ENCODE peak calls at places on chromosomes 4 and X, in four cellular contexts. One of them, this sample, is unnamed.
A peak's percentile ranks its signal among the peaks of the same experiment; 100 is the strongest.

GRCh38 chrX:37993857-37994619 is 12.3 kb upstream of the SYTL5 start:
- DNase-seq in LNCaP clone FGC: peak; percentile 62
- DNase-seq in stimulated activated CD4-positive, alpha-beta T cell treated with anti-CD3 and anti-CD28 coated beads, Interleukin-4, amount 100 ng/mL, for 48 hours: no peak
- DNase-seq in heart left ventricle: no peak
- DNase-seq in this sample: peak; percentile 95

GRCh38 chr4:38948551-38948950 is 80.9 kb downstream of the FAM114A1 start:
- DNase-seq in LNCaP clone FGC: no peak
- DNase-seq in stimulated activated CD4-positive, alpha-beta T cell treated with anti-CD3 and anti-CD28 coated beads, Interleukin-4, amount 100 ng/mL, for 48 hours: no peak
- DNase-seq in heart left ventricle: no peak
- DNase-seq in this sample: no peak

GRCh38 chrX:20481632-20482031 is 214.9 kb upstream of the RPS6KA3 start:
- DNase-seq in LNCaP clone FGC: no peak
- DNase-seq in stimulated activated CD4-positive, alpha-beta T cell treated with anti-CD3 and anti-CD28 coated beads, Interleukin-4, amount 100 ng/mL, for 48 hours: no peak
- DNase-seq in heart left ventricle: no peak
- DNase-seq in this sample: no peak

GRCh38 chr4:14887842-14888433 is 114.3 kb upstream of the CPEB2 start:
- DNase-seq in LNCaP clone FGC: no peak
- DNase-seq in stimulated activated CD4-positive, alpha-beta T cell treated with anti-CD3 and anti-CD28 coated beads, Interleukin-4, amount 100 ng/mL, for 48 hours: no peak
- DNase-seq in heart left ventricle: no peak
- DNase-seq in this sample: no peak

GRCh38 chr4:25949166-25949748 is 35.2 kb downstream of the SMIM20 start:
- DNase-seq in LNCaP clone FGC: peak; percentile 10
- DNase-seq in stimulated activated CD4-positive, alpha-beta T cell treated with anti-CD3 and anti-CD28 coated beads, Interleukin-4, amount 100 ng/mL, for 48 hours: no peak
- DNase-seq in heart left ventricle: no peak
- DNase-seq in this sample: peak; percentile 74

GRCh38 chr4:2691313-2691712 is 64.8 kb downstream of the TNIP2 start:
- DNase-seq in LNCaP clone FGC: no peak
- DNase-seq in stimulated activated CD4-positive, alpha-beta T cell treated with anti-CD3 and anti-CD28 coated beads, Interleukin-4, amount 100 ng/mL, for 48 hours: no peak
- DNase-seq in heart left ventricle: no peak
- DNase-seq in this sample: no peak

GRCh38 chr4:165207431-165208321 is at the start of gene KLHL2:
- DNase-seq in LNCaP clone FGC: no peak
- DNase-seq in stimulated activated CD4-positive, alpha-beta T cell treated with anti-CD3 and anti-CD28 coated beads, Interleukin-4, amount 100 ng/mL, for 48 hours: peak; percentile 51
- DNase-seq in heart left ventricle: peak; percentile 86
- DNase-seq in this sample: peak; percentile 71

GRCh38 chr4:75391489-75392166 is 122.6 kb downstream of the RCHY1 start:
- DNase-seq in LNCaP clone FGC: no peak
- DNase-seq in stimulated activated CD4-positive, alpha-beta T cell treated with anti-CD3 and anti-CD28 coated beads, Interleukin-4, amount 100 ng/mL, for 48 hours: no peak
- DNase-seq in heart left ventricle: no peak
- DNase-seq in this sample: no peak

GRCh38 chrX:153908219-153908875 is 3.9 kb downstream of the AVPR2 start:
- DNase-seq in LNCaP clone FGC: no peak
- DNase-seq in stimulated activated CD4-positive, alpha-beta T cell treated with anti-CD3 and anti-CD28 coated beads, Interleukin-4, amount 100 ng/mL, for 48 hours: no peak
- DNase-seq in heart left ventricle: no peak
- DNase-seq in this sample: no peak

GRCh38 chr4:37415845-37416369 is 171.4 kb downstream of the NWD2 start:
- DNase-seq in LNCaP clone FGC: no peak
- DNase-seq in stimulated activated CD4-positive, alpha-beta T cell treated with anti-CD3 and anti-CD28 coated beads, Interleukin-4, amount 100 ng/mL, for 48 hours: no peak
- DNase-seq in heart left ventricle: no peak
- DNase-seq in this sample: no peak

GRCh38 chr4:98232202-98232601 is 29.0 kb upstream of the RAP1GDS1 start:
- DNase-seq in LNCaP clone FGC: no peak
- DNase-seq in stimulated activated CD4-positive, alpha-beta T cell treated with anti-CD3 and anti-CD28 coated beads, Interleukin-4, amount 100 ng/mL, for 48 hours: no peak
- DNase-seq in heart left ventricle: no peak
- DNase-seq in this sample: no peak

GRCh38 chr4:56149601-56150000 is 200.9 kb downstream of the CEP135 start:
- DNase-seq in LNCaP clone FGC: no peak
- DNase-seq in stimulated activated CD4-positive, alpha-beta T cell treated with anti-CD3 and anti-CD28 coated beads, Interleukin-4, amount 100 ng/mL, for 48 hours: no peak
- DNase-seq in heart left ventricle: no peak
- DNase-seq in this sample: no peak

GRCh38 chrX:110123331-110123782 is 120.4 kb downstream of the TMEM164 start:
- DNase-seq in LNCaP clone FGC: no peak
- DNase-seq in stimulated activated CD4-positive, alpha-beta T cell treated with anti-CD3 and anti-CD28 coated beads, Interleukin-4, amount 100 ng/mL, for 48 hours: no peak
- DNase-seq in heart left ventricle: no peak
- DNase-seq in this sample: no peak

GRCh38 chrX:109186939-109187338 is 294.9 kb downstream of the GUCY2F start:
- DNase-seq in LNCaP clone FGC: no peak
- DNase-seq in stimulated activated CD4-positive, alpha-beta T cell treated with anti-CD3 and anti-CD28 coated beads, Interleukin-4, amount 100 ng/mL, for 48 hours: no peak
- DNase-seq in heart left ventricle: no peak
- DNase-seq in this sample: no peak

GRCh38 chrX:130669233-130669632 is 233.8 kb downstream of the ENOX2 start:
- DNase-seq in LNCaP clone FGC: no peak
- DNase-seq in stimulated activated CD4-positive, alpha-beta T cell treated with anti-CD3 and anti-CD28 coated beads, Interleukin-4, amount 100 ng/mL, for 48 hours: no peak
- DNase-seq in heart left ventricle: no peak
- DNase-seq in this sample: no peak

GRCh38 chr4:37928896-37929537 is 31.2 kb upstream of the PTTG2 start:
- DNase-seq in LNCaP clone FGC: no peak
- DNase-seq in stimulated activated CD4-positive, alpha-beta T cell treated with anti-CD3 and anti-CD28 coated beads, Interleukin-4, amount 100 ng/mL, for 48 hours: no peak
- DNase-seq in heart left ventricle: no peak
- DNase-seq in this sample: no peak

GRCh38 chr4:37827030-37827705 is 682 bp downstream of the PGM2 start:
- DNase-seq in LNCaP clone FGC: peak; percentile 56
- DNase-seq in stimulated activated CD4-positive, alpha-beta T cell treated with anti-CD3 and anti-CD28 coated beads, Interleukin-4, amount 100 ng/mL, for 48 hours: peak; percentile 4
- DNase-seq in heart left ventricle: no peak
- DNase-seq in this sample: no peak

GRCh38 chrX:68650491-68650890 is 3.0 kb downstream of the STARD8 start:
- DNase-seq in LNCaP clone FGC: no peak
- DNase-seq in stimulated activated CD4-positive, alpha-beta T cell treated with anti-CD3 and anti-CD28 coated beads, Interleukin-4, amount 100 ng/mL, for 48 hours: no peak
- DNase-seq in heart left ventricle: no peak
- DNase-seq in this sample: no peak

GRCh38 chr4:72430050-72430449 is 139.0 kb downstream of the ADAMTS3 start:
- DNase-seq in LNCaP clone FGC: no peak
- DNase-seq in stimulated activated CD4-positive, alpha-beta T cell treated with anti-CD3 and anti-CD28 coated beads, Interleukin-4, amount 100 ng/mL, for 48 hours: no peak
- DNase-seq in heart left ventricle: no peak
- DNase-seq in this sample: no peak

GRCh38 chr4:184403384-184403781 is 71.0 kb downstream of the IRF2 start:
- DNase-seq in LNCaP clone FGC: no peak
- DNase-seq in stimulated activated CD4-positive, alpha-beta T cell treated with anti-CD3 and anti-CD28 coated beads, Interleukin-4, amount 100 ng/mL, for 48 hours: no peak
- DNase-seq in heart left ventricle: no peak
- DNase-seq in this sample: no peak

GRCh38 chrX:21973321-21974010 is 33.0 kb downstream of the SMS start:
- DNase-seq in LNCaP clone FGC: no peak
- DNase-seq in stimulated activated CD4-positive, alpha-beta T cell treated with anti-CD3 and anti-CD28 coated beads, Interleukin-4, amount 100 ng/mL, for 48 hours: no peak
- DNase-seq in heart left ventricle: no peak
- DNase-seq in this sample: no peak

GRCh38 chr4:17962171-17962570 is 59.4 kb downstream of the LCORL start:
- DNase-seq in LNCaP clone FGC: no peak
- DNase-seq in stimulated activated CD4-positive, alpha-beta T cell treated with anti-CD3 and anti-CD28 coated beads, Interleukin-4, amount 100 ng/mL, for 48 hours: no peak
- DNase-seq in heart left ventricle: no peak
- DNase-seq in this sample: no peak

GRCh38 chr4:33649015-33649414 is 2595.3 kb downstream of the ARAP2 start:
- DNase-seq in LNCaP clone FGC: no peak
- DNase-seq in stimulated activated CD4-positive, alpha-beta T cell treated with anti-CD3 and anti-CD28 coated beads, Interleukin-4, amount 100 ng/mL, for 48 hours: no peak
- DNase-seq in heart left ventricle: no peak
- DNase-seq in this sample: no peak

GRCh38 chrX:39399387-39399786 is 598.1 kb downstream of the MID1IP1 start:
- DNase-seq in LNCaP clone FGC: no peak
- DNase-seq in stimulated activated CD4-positive, alpha-beta T cell treated with anti-CD3 and anti-CD28 coated beads, Interleukin-4, amount 100 ng/mL, for 48 hours: no peak
- DNase-seq in heart left ventricle: no peak
- DNase-seq in this sample: no peak